ENCODE peak calls at places on chromosome 5, in ten cellular contexts. M is GM23248, T is IMR-90, V is dorsolateral prefrontal cortex, Q is neuronal stem cell, D is SJSA1, O is LNCaP clone FGC, Y is hepatocyte, A is cardiac fibroblast, J is ovary. I is an unnamed sample.

GRCh38 chr5:132309679-132310078 is 15.5 kb downstream of the SLC22A4 start:
- DNase-seq in M (no peak), T (no peak), V (no peak), Q (no peak), D (no peak), O (no peak), Y (no peak), A (no peak), J (no peak), I (peak; percentile 8)

GRCh38 chr5:172424111-172424490 is 30.2 kb downstream of the SH3PXD2B start:
- DNase-seq in M (no peak), T (no peak), V (no peak), Q (no peak), D (no peak), O (no peak), Y (no peak), A (no peak), J (peak; percentile 20), I (no peak)

GRCh38 chr5:172861461-172861860 is 27.4 kb downstream of the ERGIC1 start:
- DNase-seq in M (no peak), T (no peak), V (no peak), Q (no peak), D (no peak), O (no peak), Y (no peak), A (no peak), J (no peak), I (no peak)

GRCh38 chr5:23446436-23446835 is 61.0 kb upstream of the PRDM9 start:
- DNase-seq in M (peak; percentile 19), T (no peak), V (no peak), Q (no peak), D (no peak), O (peak; percentile 40), Y (peak; percentile 17), A (peak; percentile 83), J (no peak), I (peak; percentile 0)

GRCh38 chr5:133967715-133968056 is 739 bp downstream of the C5orf15 start:
- DNase-seq in M (peak; percentile 65), T (peak; percentile 59), V (no peak), Q (no peak), D (peak; percentile 59), O (no peak), Y (peak; percentile 51), A (peak; percentile 49), J (no peak), I (peak; percentile 76)

GRCh38 chr5:126676195-126676624 is 75.5 kb downstream of the PHAX start:
- DNase-seq in M (peak; percentile 72), T (peak; percentile 60), V (peak; percentile 64), Q (peak; percentile 46), D (peak; percentile 56), O (peak; percentile 60), Y (peak; percentile 79), A (peak; percentile 65), J (peak; percentile 31), I (peak; percentile 68)

GRCh38 chr5:25416960-25417359 is 772.2 kb upstream of the CDH10 start:
- DNase-seq in M (no peak), T (no peak), V (no peak), Q (no peak), D (no peak), O (no peak), Y (no peak), A (no peak), J (no peak), I (no peak)

GRCh38 chr5:132260714-132261615 is 3.5 kb downstream of the PDLIM4 start:
- DNase-seq in M (peak; percentile 93), T (peak; percentile 96), V (peak; percentile 76), Q (no peak), D (peak; percentile 97), O (no peak), Y (peak; percentile 51), A (peak; percentile 88), J (peak; percentile 71), I (peak; percentile 85)

GRCh38 chr5:150114773-150115408 is 28.5 kb upstream of the CSF1R start:
- DNase-seq in M (no peak), T (no peak), V (peak; percentile 2), Q (no peak), D (peak; percentile 27), O (no peak), Y (no peak), A (no peak), J (no peak), I (no peak)

GRCh38 chr5:170971-171800 is 20.1 kb upstream of the LRRC14B start:
- DNase-seq in M (no peak), T (no peak), V (no peak), Q (no peak), D (no peak), O (no peak), Y (no peak), A (no peak), J (peak; percentile 89), I (no peak)

GRCh38 chr5:107570805-107571531 is 99.8 kb downstream of the EFNA5 start:
- DNase-seq in M (no peak), T (no peak), V (no peak), Q (no peak), D (no peak), O (no peak), Y (peak; percentile 49), A (peak; percentile 34), J (no peak), I (no peak)

GRCh38 chr5:32627219-32627880 is 42.0 kb downstream of the SUB1 start:
- DNase-seq in M (peak; percentile 42), T (peak; percentile 59), V (no peak), Q (no peak), D (no peak), O (no peak), Y (no peak), A (no peak), J (no peak), I (no peak)

GRCh38 chr5:147912015-147912414 is 5.7 kb upstream of the C5orf46 start:
- DNase-seq in M (no peak), T (no peak), V (no peak), Q (no peak), D (no peak), O (no peak), Y (no peak), A (no peak), J (no peak), I (no peak)

GRCh38 chr5:144352318-144352717 is 181.6 kb downstream of the KCTD16 start:
- DNase-seq in M (no peak), T (no peak), V (no peak), Q (no peak), D (no peak), O (no peak), Y (no peak), A (no peak), J (no peak), I (no peak)

GRCh38 chr5:93433422-93433821 is 147.6 kb downstream of the NR2F1-AS1 start:
- DNase-seq in M (peak; percentile 84), T (peak; percentile 96), V (no peak), Q (no peak), D (no peak), O (no peak), Y (no peak), A (peak; percentile 84), J (no peak), I (peak; percentile 83)

GRCh38 chr5:120139039-120139438 is 325.1 kb upstream of the PRR16 start:
- DNase-seq in M (peak; percentile 93), T (peak; percentile 99), V (no peak), Q (no peak), D (no peak), O (no peak), Y (peak; percentile 73), A (peak; percentile 97), J (no peak), I (peak; percentile 100)

GRCh38 chr5:109767184-109767995 is 77.7 kb downstream of the MAN2A1 start:
- DNase-seq in M (no peak), T (no peak), V (no peak), Q (no peak), D (no peak), O (no peak), Y (no peak), A (no peak), J (no peak), I (no peak)

GRCh38 chr5:88761269-88761880 is 121.6 kb downstream of the MEF2C start:
- DNase-seq in M (peak; percentile 49), T (peak; percentile 51), V (no peak), Q (no peak), D (no peak), O (no peak), Y (no peak), A (peak; percentile 8), J (no peak), I (no peak)

GRCh38 chr5:73314395-73315195 is 134.0 kb downstream of the FOXD1 start:
- DNase-seq in M (no peak), T (peak; percentile 54), V (no peak), Q (no peak), D (no peak), O (no peak), Y (no peak), A (no peak), J (no peak), I (no peak)

GRCh38 chr5:142819816-142820215 is 49.6 kb downstream of the ARHGAP26 start:
- DNase-seq in M (peak; percentile 64), T (peak; percentile 57), V (no peak), Q (no peak), D (no peak), O (no peak), Y (no peak), A (no peak), J (no peak), I (peak; percentile 55)
- H3K4me3 ChIP-seq in M (no peak overlapping the region), T (no peak overlapping the region), V (no peak overlapping the region), Q (no peak overlapping the region), D (no peak overlapping the region), O (no peak overlapping the region), Y (no peak overlapping the region), A (no peak overlapping the region), J (no peak overlapping the region), I (no peak overlapping the region)

GRCh38 chr5:177591690-177592009 is 353 bp upstream of the TMED9 start:
- DNase-seq in M (no peak), T (no peak), V (no peak), Q (no peak), D (no peak), O (no peak), Y (no peak), A (no peak), J (no peak), I (no peak)
- H3K4me3 ChIP-seq in M (peak overlapping the region; percentile 97), T (peak overlapping the region; percentile 80), V (peak overlapping the region; percentile 88), Q (peak overlapping the region; percentile 99), D (peak overlapping the region; percentile 68), O (peak overlapping the region; percentile 83), Y (no peak overlapping the region), A (no peak overlapping the region), J (peak overlapping the region; percentile 85), I (peak overlapping the region; percentile 90)

GRCh38 chr5:141343953-141344463 is 379 bp downstream of the PCDHGA3 start:
- DNase-seq in M (no peak), T (no peak), V (no peak), Q (no peak), D (no peak), O (no peak), Y (no peak), A (no peak), J (no peak), I (no peak)
- H3K4me3 ChIP-seq in M (peak overlapping the region; percentile 71), T (peak overlapping the region; percentile 48), V (no peak overlapping the region), Q (peak overlapping the region; percentile 25), D (no peak overlapping the region), O (peak overlapping the region; percentile 53), Y (no peak overlapping the region), A (peak overlapping the region; percentile 25), J (peak overlapping the region; percentile 8), I (peak overlapping the region; percentile 51)

DNA sequence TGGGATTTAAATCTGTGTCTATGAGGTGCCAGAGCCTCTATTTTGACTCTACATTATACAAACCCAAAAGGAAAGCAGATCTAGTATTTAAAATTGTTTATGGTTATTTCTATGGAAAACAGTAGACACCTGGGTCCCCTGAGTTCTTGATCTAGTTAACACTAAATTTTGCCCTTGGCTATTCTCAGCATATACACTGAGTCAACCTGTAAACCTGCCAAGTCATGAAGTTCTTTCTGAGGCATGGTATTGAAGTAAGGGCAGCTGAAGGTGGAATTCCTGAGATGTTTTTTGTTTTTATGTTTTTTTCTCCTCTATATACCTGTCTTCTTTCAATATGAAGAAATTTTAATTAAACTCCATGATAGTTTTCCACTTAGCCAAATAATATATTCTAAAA is 120.2 kb downstream of the PDE4D start:
- DNase-seq in M (peak; percentile 55), T (no peak), V (no peak), Q (no peak), D (no peak), O (no peak), Y (no peak), A (no peak), J (no peak), I (no peak)
- H3K4me3 ChIP-seq in M (no peak overlapping the region), T (no peak overlapping the region), V (no peak overlapping the region), Q (no peak overlapping the region), D (no peak overlapping the region), O (no peak overlapping the region), Y (no peak overlapping the region), A (no peak overlapping the region), J (no peak overlapping the region), I (no peak overlapping the region)